ENCODE peak calls at places on chromosome 1, in five cellular contexts. K is HepG2, Q is stomach, X is body of pancreas, W is spleen. F is an unnamed sample.

GRCh38 chr1:166884040-166884642 is 8.1 kb upstream of the TADA1 start:
- DNase-seq in X (peak), Q (peak), K (no peak), W (peak), F (peak)

GRCh38 chr1:113073457-113073950 is 506 bp downstream of the LRIG2 start:
- DNase-seq in K (peak), X (no peak), W (no peak), Q (peak), F (peak)

GRCh38 chr1:6923012-6923805 is 138.0 kb downstream of the CAMTA1 start:
- DNase-seq in Q (no peak), X (no peak), W (no peak), K (no peak), F (no peak)

GRCh38 chr1:94958081-94958480 is 31.2 kb upstream of the CNN3 start:
- DNase-seq in W (no peak), X (no peak), Q (no peak), K (peak), F (no peak)

GRCh38 chr1:24666794-24667193 is 23.7 kb downstream of the SRRM1 start:
- DNase-seq in Q (no peak), X (no peak), W (no peak), K (no peak), F (no peak)

GRCh38 chr1:92804721-92805169 is 19.8 kb upstream of the EVI5 start:
- DNase-seq in W (no peak), K (peak), X (peak), Q (peak), F (peak)

GRCh38 chr1:10814312-10814711 is 17.9 kb upstream of the CASZ1 start:
- DNase-seq in X (no peak), Q (no peak), W (no peak), K (no peak), F (no peak)

GRCh38 chr1:69090752-69091151 is 477.0 kb upstream of the LRRC7 start:
- DNase-seq in K (no peak), Q (no peak), W (no peak), X (no peak), F (no peak)

GRCh38 chr1:67515324-67516080 is 85.3 kb upstream of the SERBP1 start:
- DNase-seq in K (no peak), W (no peak), Q (no peak), X (no peak), F (no peak)

GRCh38 chr1:207644852-207645631 is at the start of gene CR1L:
- DNase-seq in Q (peak), W (peak), X (peak), K (no peak), F (peak)

GRCh38 chr1:168408531-168409242 is 128.0 kb downstream of the TBX19 start:
- DNase-seq in Q (no peak), K (peak), X (no peak), W (no peak), F (peak)

GRCh38 chr1:192589813-192590212 is 14.2 kb downstream of the RGS1 start:
- DNase-seq in W (no peak), K (no peak), X (no peak), Q (no peak), F (no peak)

GRCh38 chr1:56434025-56434424 is 145.3 kb downstream of the PLPP3 start:
- DNase-seq in Q (no peak), K (peak), W (no peak), X (no peak), F (no peak)

GRCh38 chr1:71967670-71968069 is 314.7 kb downstream of the NEGR1 start:
- DNase-seq in W (no peak), K (no peak), X (no peak), Q (no peak), F (no peak)

GRCh38 chr1:22048351-22049192 is 3.9 kb upstream of the CDC42 start:
- DNase-seq in Q (no peak), W (no peak), X (no peak), K (peak), F (peak)

GRCh38 chr1:61344711-61345110 is 262.4 kb downstream of the NFIA start:
- DNase-seq in X (no peak), W (no peak), Q (no peak), K (no peak), F (no peak)

GRCh38 chr1:26788836-26789611 is 1.3 kb downstream of the PIGV start:
- DNase-seq in K (peak), Q (peak), X (peak), W (peak), F (peak)
- TF ChIP-seq POLR2A in K (no peak), Q (no peak), X (no peak), W (no peak), F (no peak)

GRCh38 chr1:203763505-203763904 is 1.5 kb upstream of the LAX1 start:
- DNase-seq in X (no peak), W (no peak), K (no peak), Q (no peak), F (no peak)

GRCh38 chr1:203764105-203765028 is 616 bp upstream of the LAX1 start:
- DNase-seq in W (no peak), Q (no peak), X (no peak), K (no peak), F (no peak)

GRCh38 chr1:203768158-203768725 is 3.3 kb downstream of the LAX1 start:
- DNase-seq in W (no peak), Q (no peak), K (no peak), X (no peak), F (no peak)

GRCh38 chr1:203769505-203770343 is 4.7 kb downstream of the LAX1 start:
- DNase-seq in X (peak), K (peak), Q (peak), W (no peak), F (peak)

GRCh38 chr1:203765029-203765837 is at the start of gene LAX1:
- DNase-seq in K (no peak), W (no peak), Q (peak), X (no peak), F (no peak)
- TF ChIP-seq POLR2A in K (no peak), W (no peak), Q (no peak), X (no peak), F (no peak)

GRCh38 chr1:66271904-66272254 is 262.1 kb upstream of the SGIP1 start:
- DNase-seq in X (no peak), W (peak), Q (no peak), K (no peak), F (peak)
- TF ChIP-seq POLR2A in X (no peak), W (no peak), Q (no peak), K (no peak), F (peak)

GRCh38 chr1:227788279-227789041 is 27.0 kb upstream of the PRSS38 start:
- DNase-seq in K (peak), W (peak), X (peak), Q (peak), F (no peak)
- TF ChIP-seq POLR2A in K (no peak), W (no peak), X (peak), Q (no peak), F (no peak)

GRCh38 chr1:158931055-158931737 is at the start of gene PYHIN1:
- DNase-seq in K (no peak), W (no peak), Q (no peak), X (no peak), F (no peak)
- TF ChIP-seq POLR2A in K (no peak), W (no peak), Q (no peak), X (no peak), F (no peak)

DNA sequence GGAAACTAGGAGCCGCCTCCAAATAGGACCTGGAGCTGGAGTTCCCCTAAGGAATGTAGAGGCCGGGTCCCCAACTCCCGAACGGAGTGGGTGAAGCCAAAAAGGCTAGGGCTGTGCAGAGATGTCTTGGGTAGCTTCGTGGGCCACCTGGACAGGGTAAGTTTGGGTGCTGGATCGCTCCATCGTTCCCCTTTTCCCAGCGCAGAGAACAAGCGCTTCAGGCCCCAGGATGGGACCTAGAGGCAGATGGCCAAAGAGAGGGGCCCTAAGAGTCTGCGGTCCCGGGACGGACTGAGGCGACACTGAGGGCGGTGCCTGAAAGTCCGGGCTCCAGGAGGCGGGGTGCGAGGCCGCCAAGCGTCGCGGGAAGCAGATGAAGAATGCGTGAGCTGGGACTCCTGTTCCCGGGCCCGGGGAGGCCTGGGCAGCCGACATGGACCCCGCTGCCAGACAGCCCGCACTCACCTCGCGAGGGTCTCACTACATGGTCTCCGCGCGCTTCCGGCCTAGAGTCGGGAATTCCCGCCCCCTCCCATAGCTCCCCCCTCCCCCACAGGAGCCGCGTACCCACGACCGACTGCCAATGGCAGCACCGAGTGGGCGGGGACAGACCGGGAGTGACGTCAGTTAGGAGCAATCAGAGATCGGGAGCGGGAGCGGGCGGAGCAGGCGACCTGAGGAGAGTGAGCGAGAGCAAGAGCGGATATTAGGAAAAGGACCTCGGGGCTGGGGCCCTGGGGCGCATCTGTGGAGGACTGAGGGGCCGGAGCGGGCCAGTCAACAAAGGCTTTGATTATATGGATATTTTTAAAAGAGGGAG is at the start of gene SLC39A1:
- DNase-seq in K (peak), W (peak), Q (peak), X (peak), F (peak)
- TF ChIP-seq POLR2A in K (peak), W (peak), Q (no peak), X (peak), F (peak)

GRCh38 chr1:197775282-197776262 is at the start of gene DENND1B:
- DNase-seq in X (peak), K (peak), Q (peak), W (peak), F (peak)
- TF ChIP-seq POLR2A in X (peak), K (peak), Q (no peak), W (no peak), F (peak)

DNA sequence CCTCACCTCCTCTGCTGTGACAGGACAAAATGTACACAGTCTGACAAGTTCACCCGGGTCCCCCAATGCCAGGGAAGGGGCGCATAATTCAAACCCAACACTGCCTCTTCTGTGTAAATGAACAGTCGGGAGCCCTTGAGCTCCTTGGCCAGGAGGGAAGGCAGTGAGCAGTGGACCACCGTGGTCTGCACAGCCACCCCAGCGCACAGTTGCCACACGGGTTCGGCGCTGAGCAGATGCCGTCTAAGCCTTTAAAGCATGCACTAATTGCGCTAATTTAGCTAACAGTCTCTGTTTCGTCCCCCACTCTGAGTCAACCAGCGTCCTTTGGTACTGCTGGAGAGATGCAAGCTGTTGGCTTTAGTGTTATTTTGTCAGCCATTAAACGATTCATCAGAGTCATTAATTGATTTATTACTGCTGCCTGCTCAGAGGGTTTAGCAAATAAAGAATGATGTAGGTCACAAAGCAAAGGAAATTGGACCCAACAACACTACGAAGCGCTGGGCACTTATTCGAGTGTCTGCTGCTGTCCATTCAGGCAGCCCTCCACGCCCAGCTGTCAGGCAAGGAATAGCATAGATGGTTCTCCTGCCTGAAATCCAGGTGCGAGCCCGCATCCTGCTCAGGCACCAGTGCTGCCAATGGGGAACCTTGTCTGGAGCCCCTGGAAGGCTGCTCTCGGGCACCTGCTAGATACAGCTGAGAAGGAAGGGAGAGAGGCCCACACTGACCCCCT is 91.5 kb downstream of the MRPL37 start:
- DNase-seq in Q (no peak), K (no peak), W (no peak), X (no peak), F (no peak)
- TF ChIP-seq POLR2A in Q (no peak), K (no peak), W (no peak), X (no peak), F (no peak)

F was measured in A549.